ENCODE peak calls at places on chromosomes 6 and 20, in ten cellular contexts. W, Z, B, G, O, T, M, K, R and Q are unnamed samples.
A peak's percentile ranks its signal among the peaks of the same experiment; 100 is the strongest.

GRCh38 chr20:25198663-25199363 is 3.3 kb downstream of the ENTPD6 start:
- DNase-seq in B (no peak), M (no peak), T (no peak), Z (peak; percentile 62), G (no peak), K (no peak), W (peak; percentile 51), R (no peak), O (no peak), Q (peak; percentile 81)

GRCh38 chr6:30344191-30344867 is 627 bp upstream of the RPP21 start:
- DNase-seq in T (no peak), W (no peak), R (no peak), K (no peak), G (peak; percentile 17), O (no peak), Z (no peak), B (no peak), M (no peak), Q (no peak)

GRCh38 chr20:507933-508332 is 35.7 kb downstream of the CSNK2A1 start:
- DNase-seq in B (peak; percentile 53), Z (no peak), T (no peak), R (no peak), O (no peak), M (no peak), W (no peak), G (no peak), K (no peak), Q (no peak)

GRCh38 chr20:45368221-45368980 is 5.4 kb downstream of the SYS1 start:
- DNase-seq in R (no peak), M (no peak), B (no peak), W (no peak), G (no peak), K (no peak), T (no peak), Z (no peak), O (no peak), Q (no peak)

GRCh38 chr20:50009521-50010454 is 27.0 kb downstream of the SNAI1 start:
- DNase-seq in T (no peak), O (no peak), G (no peak), R (no peak), W (no peak), M (no peak), B (no peak), Z (no peak), K (peak; percentile 69), Q (no peak)

GRCh38 chr20:36565520-36565919 is 7.9 kb upstream of the TGIF2 start:
- DNase-seq in M (no peak), T (no peak), Z (no peak), R (no peak), W (no peak), G (no peak), O (no peak), B (no peak), K (no peak), Q (no peak)

GRCh38 chr6:75418233-75418632 is 75.4 kb downstream of the FILIP1 start:
- DNase-seq in G (peak; percentile 49), R (no peak), M (no peak), K (no peak), Z (no peak), O (no peak), W (no peak), T (no peak), B (no peak), Q (no peak)

GRCh38 chr6:37602801-37603200 is 94.9 kb downstream of the MDGA1 start:
- DNase-seq in O (no peak), T (no peak), Z (no peak), B (peak; percentile 27), W (no peak), K (no peak), G (no peak), M (no peak), R (no peak), Q (no peak)

GRCh38 chr6:92706976-92707375 is 712.4 kb downstream of the EPHA7 start:
- DNase-seq in T (no peak), R (no peak), K (no peak), O (no peak), G (no peak), Z (no peak), M (no peak), B (no peak), W (no peak), Q (no peak)

GRCh38 chr20:31751126-31751525 is 12.0 kb downstream of the TPX2 start:
- DNase-seq in T (no peak), K (no peak), R (no peak), B (peak; percentile 97), M (no peak), O (no peak), W (no peak), Z (no peak), G (no peak), Q (no peak)

GRCh38 chr6:166958926-166959861 is 2.8 kb upstream of the RNASET2 start:
- DNase-seq in T (no peak), B (no peak), O (no peak), K (no peak), M (no peak), G (no peak), W (peak; percentile 63), R (no peak), Z (no peak), Q (peak; percentile 84)

GRCh38 chr6:158219229-158219628 is 51.1 kb downstream of the GTF2H5 start:
- DNase-seq in Z (no peak), R (no peak), M (no peak), W (no peak), G (no peak), T (no peak), K (no peak), B (peak; percentile 96), O (no peak), Q (no peak)

GRCh38 chr6:31546962-31547726 is at the start of gene NFKBIL1:
- DNase-seq in O (peak; percentile 96), G (peak; percentile 85), M (peak; percentile 97), R (peak; percentile 99), K (peak; percentile 88), Z (peak; percentile 98), W (peak; percentile 98), T (peak; percentile 93), B (peak; percentile 98), Q (peak; percentile 96)

GRCh38 chr6:31548423-31548873 is 1.0 kb downstream of the NFKBIL1 start:
- DNase-seq in O (no peak), W (no peak), R (no peak), Z (no peak), G (no peak), T (no peak), M (no peak), B (no peak), K (no peak), Q (no peak)

GRCh38 chr6:31546339-31546961 is at the start of gene ATP6V1G2:
- DNase-seq in T (peak; percentile 82), R (peak; percentile 98), M (peak; percentile 89), B (peak; percentile 93), Z (peak; percentile 95), K (peak; percentile 98), O (peak; percentile 91), W (peak; percentile 97), G (peak; percentile 61), Q (peak; percentile 90)

GRCh38 chr6:31545291-31545690 is 1.1 kb downstream of the ATP6V1G2 start:
- DNase-seq in O (no peak), G (no peak), K (no peak), T (no peak), R (no peak), W (no peak), B (no peak), Z (no peak), M (no peak), Q (no peak)

GRCh38 chr6:31547727-31548422 is 467 bp downstream of the NFKBIL1 start:
- DNase-seq in R (no peak), M (no peak), B (no peak), Z (peak; percentile 74), T (no peak), W (no peak), G (no peak), O (no peak), K (no peak), Q (no peak)
- TF ChIP-seq POLR2A in R (no peak), M (no peak), B (peak; percentile 7), Z (no peak), T (no peak), W (no peak), G (no peak), O (no peak), K (no peak), Q (no peak)

DNA sequence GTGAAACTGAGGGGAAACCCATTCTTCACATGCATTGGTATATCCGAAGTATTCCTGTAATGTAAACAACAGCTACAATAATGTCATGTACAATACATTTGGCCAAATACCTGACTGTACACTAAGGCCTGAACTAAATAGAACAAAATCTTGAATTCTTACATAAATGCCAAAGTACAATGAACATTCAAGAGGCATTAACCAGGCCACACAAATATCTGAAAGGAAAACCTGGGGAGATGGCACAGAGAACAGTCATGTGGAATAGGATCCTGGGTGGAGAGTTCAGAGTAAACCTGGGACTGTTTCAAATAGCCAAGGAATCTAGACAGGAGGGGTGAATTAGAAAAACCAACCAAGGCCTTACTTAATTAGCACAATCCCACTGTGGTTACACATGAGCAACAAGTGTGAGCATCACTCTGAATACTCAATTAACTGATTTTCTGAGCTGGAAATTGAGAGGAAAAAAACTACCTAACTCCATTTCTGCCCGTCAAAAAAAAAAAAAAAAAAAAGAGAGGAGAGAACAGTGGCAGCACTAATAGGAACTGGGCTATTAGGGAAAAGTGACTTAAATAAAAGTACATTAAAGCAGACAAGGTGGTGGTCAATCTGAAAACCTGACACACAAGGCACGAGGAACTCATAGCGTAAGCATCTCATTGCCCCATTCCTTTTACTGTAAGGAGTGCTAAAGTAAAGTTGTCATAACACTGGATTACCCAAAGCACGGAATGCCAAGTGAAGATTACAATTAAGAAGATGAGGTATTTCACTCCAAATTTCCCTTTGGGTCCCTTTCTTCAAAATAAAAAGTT is 10.9 kb downstream of the SNX5 start:
- DNase-seq in M (no peak), Z (no peak), B (peak; percentile 64), K (no peak), W (no peak), O (no peak), T (no peak), R (no peak), G (no peak), Q (no peak)
- H3K4me3 ChIP-seq in M (no peak overlapping the region), Z (no peak overlapping the region), B (no peak overlapping the region), K (no peak overlapping the region), W (no peak overlapping the region), O (no peak overlapping the region), T (no peak overlapping the region), R (no peak overlapping the region), G (no peak overlapping the region), Q (no peak overlapping the region)

GRCh38 chr6:33217246-33217645 is 8.9 kb downstream of the RING1 start:
- DNase-seq in K (no peak), O (no peak), R (no peak), Z (peak; percentile 40), W (no peak), M (no peak), T (no peak), G (no peak), B (no peak), Q (no peak)
- TF ChIP-seq CTCF in K (no peak), O (no peak), R (no peak), Z (no peak), W (no peak), M (no peak), T (no peak), G (no peak), B (no peak), Q (no peak)

DNA sequence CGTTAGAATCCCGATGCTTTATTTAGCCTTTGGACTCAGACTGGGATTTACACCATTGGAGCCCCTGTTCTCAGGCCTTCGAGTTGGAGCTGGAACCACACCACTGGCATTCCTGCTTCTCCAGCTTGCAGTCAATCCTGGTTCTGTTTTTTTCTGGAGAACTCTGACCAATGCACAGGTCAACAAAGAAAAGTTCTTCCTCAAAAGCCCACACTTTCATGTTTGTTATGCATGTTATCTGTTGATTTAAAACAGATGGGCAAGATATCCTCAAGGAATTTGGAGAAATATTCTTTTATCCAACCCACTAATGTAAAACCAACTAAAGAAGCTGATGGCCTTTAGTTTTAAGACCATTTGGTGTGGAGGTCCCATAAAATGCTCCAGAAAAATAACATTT is 205.7 kb downstream of the ANKRD60 start:
- DNase-seq in R (no peak), W (peak; percentile 21), G (no peak), M (no peak), K (no peak), Z (no peak), T (no peak), O (no peak), B (no peak), Q (no peak)
- TF ChIP-seq POLR2A in R (no peak), W (no peak), G (no peak), M (no peak), K (no peak), Z (no peak), T (no peak), O (no peak), B (no peak), Q (no peak)